ENCODE peak calls at places on chromosomes 5 and 9, in four cellular contexts. V is OCI-LY7, B is upper lobe of right lung, J is psoas muscle. I is an unnamed sample.

GRCh38 chr9:4831119-4831518 is 38.4 kb downstream of the RCL1 start:
- DNase-seq in B (no peak), J (no peak), V (no peak), I (no peak)

GRCh38 chr9:20040991-20041606 is 252.3 kb upstream of the SLC24A2 start:
- DNase-seq in B (no peak), J (no peak), V (no peak), I (no peak)

GRCh38 chr5:77643654-77644404 is 5.3 kb upstream of the OTP start:
- DNase-seq in B (no peak), V (no peak), J (no peak), I (peak; percentile 52)

GRCh38 chr5:177996660-177997318 is 747 bp upstream of the PROP1 start:
- DNase-seq in B (no peak), V (no peak), J (no peak), I (no peak)

GRCh38 chr5:127196042-127196441 is 94.6 kb upstream of the MEGF10 start:
- DNase-seq in V (no peak), B (no peak), J (no peak), I (no peak)

GRCh38 chr5:179126506-179126991 is 66.4 kb downstream of the ZNF354C start:
- DNase-seq in B (peak; percentile 44), V (no peak), J (no peak), I (no peak)

GRCh38 chr9:120567874-120568273 is 12.1 kb downstream of the CDK5RAP2 start:
- DNase-seq in J (no peak), V (no peak), B (no peak), I (no peak)

GRCh38 chr9:93065321-93065720 is 6.8 kb downstream of the SUSD3 start:
- DNase-seq in V (no peak), B (no peak), J (no peak), I (no peak)

GRCh38 chr5:156420665-156421064 is 93.7 kb downstream of the SGCD start:
- DNase-seq in B (no peak), V (no peak), J (no peak), I (no peak)

GRCh38 chr9:137353223-137354152 is 51.4 kb upstream of the NRARP start:
- DNase-seq in J (peak; percentile 50), V (no peak), B (peak; percentile 72), I (no peak)

GRCh38 chr9:78054180-78054579 is 22.6 kb upstream of the GNAQ start:
- DNase-seq in V (no peak), J (no peak), B (no peak), I (no peak)

GRCh38 chr9:100084145-100084478 is 14.7 kb downstream of the ERP44 start:
- DNase-seq in B (no peak), V (peak; percentile 77), J (no peak), I (peak; percentile 11)

GRCh38 chr9:132991351-132992300 is 13.1 kb downstream of the GFI1B start:
- DNase-seq in J (no peak), B (no peak), V (peak; percentile 22), I (no peak)

GRCh38 chr5:136909906-136910305 is 544.6 kb upstream of the TRPC7 start:
- DNase-seq in B (no peak), V (no peak), J (no peak), I (no peak)

GRCh38 chr5:131783874-131784273 is 12.9 kb downstream of the FNIP1 start:
- DNase-seq in J (no peak), B (no peak), V (no peak), I (no peak)

GRCh38 chr5:91367374-91367773 is 15.7 kb downstream of the ARRDC3 start:
- DNase-seq in B (no peak), V (no peak), J (no peak), I (no peak)

GRCh38 chr9:132241840-132242620 is 80.2 kb downstream of the NTNG2 start:
- DNase-seq in J (no peak), B (peak; percentile 68), V (peak; percentile 74), I (peak; percentile 72)

GRCh38 chr5:56947052-56947451 is 4.9 kb downstream of the MIER3 start:
- DNase-seq in B (no peak), V (no peak), J (no peak), I (no peak)

GRCh38 chr5:54309751-54310432 is 481 bp downstream of the ARL15 start:
- DNase-seq in V (peak; percentile 31), J (peak; percentile 33), B (peak; percentile 76), I (peak; percentile 17)

GRCh38 chr5:20367178-20367577 is 379.2 kb upstream of the CDH18 start:
- DNase-seq in J (no peak), V (no peak), B (no peak), I (no peak)

GRCh38 chr9:113293285-113293874 is 9.8 kb downstream of the RNF183 start:
- DNase-seq in V (no peak), B (no peak), J (no peak), I (no peak)

GRCh38 chr9:1267581-1267980 is 217.4 kb downstream of the DMRT2 start:
- DNase-seq in V (no peak), J (no peak), B (no peak), I (no peak)

GRCh38 chr5:1523480-1523792 is 324 bp downstream of the LPCAT1 start:
- DNase-seq in J (no peak), V (peak; percentile 66), B (no peak), I (peak; percentile 62)

GRCh38 chr5:142829821-142830220 is 59.6 kb downstream of the ARHGAP26 start:
- DNase-seq in V (no peak), J (no peak), B (no peak), I (no peak)

DNA sequence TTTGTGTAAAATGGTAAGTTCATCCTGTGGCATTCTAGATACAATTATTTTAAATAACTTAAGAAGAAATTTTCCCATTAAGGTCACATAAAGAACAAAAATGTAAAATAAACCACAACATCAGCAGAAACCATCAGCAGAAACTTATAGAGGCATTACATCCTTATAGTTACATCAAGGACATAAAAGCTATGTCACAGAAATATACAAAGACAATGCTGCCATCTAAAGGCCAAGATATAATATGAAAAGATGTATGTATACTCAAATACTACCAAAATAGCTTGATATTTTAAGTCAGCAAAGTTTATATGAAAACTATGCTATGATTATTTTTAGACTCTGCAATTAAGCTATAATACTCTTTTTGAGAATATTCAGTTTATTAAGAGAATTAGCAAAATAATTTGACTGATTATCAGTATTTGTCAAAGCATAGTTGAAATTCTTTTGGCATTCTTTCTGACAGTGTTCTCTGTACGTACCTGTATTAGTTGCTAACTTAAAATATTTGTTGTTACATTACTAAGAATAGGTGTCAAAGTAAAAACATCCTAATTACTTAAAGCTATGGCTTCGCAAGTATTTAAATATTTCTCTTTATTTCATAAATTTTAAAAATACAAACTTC is 36.2 kb downstream of the FBXL17 start:
- DNase-seq in V (peak; percentile 60), J (no peak), B (no peak), I (peak; percentile 14)
- TF ChIP-seq CTCF in V (peak; percentile 81), J (peak; percentile 49), B (peak; percentile 48), I (peak; percentile 45)

GRCh38 chr5:79924936-79925893 is 65.8 kb downstream of the MTX3 start:
- DNase-seq in B (no peak), V (peak; percentile 54), J (no peak), I (no peak)
- TF ChIP-seq CTCF in B (no peak), V (peak; percentile 74), J (no peak), I (peak; percentile 33)

GRCh38 chr5:106121972-106122605 is 1548.6 kb downstream of the EFNA5 start:
- DNase-seq in B (peak; percentile 66), V (peak; percentile 20), J (no peak), I (peak; percentile 30)
- TF ChIP-seq CTCF in B (peak; percentile 66), V (peak; percentile 94), J (peak; percentile 18), I (peak; percentile 97)

DNA sequence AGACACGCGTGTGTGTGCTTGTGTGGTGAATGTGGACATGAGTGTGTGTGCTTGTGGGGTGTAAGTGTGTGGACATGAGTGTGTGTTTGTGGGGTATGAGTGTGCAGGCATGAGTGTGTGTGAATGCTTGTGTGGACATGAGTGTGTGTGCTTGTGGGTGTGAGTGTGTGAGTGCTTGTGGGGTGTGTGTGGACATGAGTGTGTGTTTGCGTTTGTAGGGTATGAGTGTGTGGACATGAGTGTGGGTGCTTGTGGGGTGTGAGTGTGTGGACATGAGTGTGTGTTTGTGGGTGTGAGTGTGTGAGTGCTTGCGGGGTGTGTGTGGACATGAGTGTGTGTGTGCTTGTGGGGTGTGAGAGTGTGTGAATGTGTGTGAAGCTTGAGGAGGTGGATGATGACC is 29.8 kb upstream of the TIFAB start:
- DNase-seq in J (no peak), B (no peak), V (no peak), I (no peak)
- TF ChIP-seq CTCF in J (no peak), B (no peak), V (no peak), I (no peak)

GRCh38 chr5:75414241-75414640 is 77.2 kb downstream of the HMGCR start:
- DNase-seq in V (no peak), J (no peak), B (no peak), I (no peak)

GRCh38 chr5:75412111-75412990 is 75.3 kb downstream of the HMGCR start:
- DNase-seq in B (no peak), J (no peak), V (no peak), I (no peak)
- TF ChIP-seq CTCF in B (peak; percentile 6), J (no peak), V (peak; percentile 24), I (no peak)

DNA sequence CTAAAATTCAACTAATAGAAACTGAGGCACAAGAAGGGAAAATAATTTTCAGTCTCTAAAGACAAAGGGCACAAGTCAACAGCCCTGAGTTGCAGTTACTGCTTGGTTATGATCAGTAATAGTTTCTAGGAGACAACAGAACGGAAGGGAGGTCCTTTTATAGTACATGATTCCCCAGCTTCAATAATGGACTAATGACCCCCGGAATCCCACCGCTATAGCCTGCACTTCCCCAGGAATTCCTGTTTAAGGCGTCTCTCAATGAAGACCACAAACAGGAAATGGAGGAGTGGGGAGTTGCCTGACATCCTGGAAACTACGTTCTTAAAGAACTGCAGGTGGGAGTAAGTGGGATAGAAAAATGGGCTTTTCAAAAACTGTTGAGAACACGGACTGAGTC is 60.6 kb downstream of the DIAPH1 start:
- DNase-seq in V (no peak), J (no peak), B (no peak), I (no peak)
- TF ChIP-seq CTCF in V (peak; percentile 64), J (no peak), B (no peak), I (no peak)

DNA sequence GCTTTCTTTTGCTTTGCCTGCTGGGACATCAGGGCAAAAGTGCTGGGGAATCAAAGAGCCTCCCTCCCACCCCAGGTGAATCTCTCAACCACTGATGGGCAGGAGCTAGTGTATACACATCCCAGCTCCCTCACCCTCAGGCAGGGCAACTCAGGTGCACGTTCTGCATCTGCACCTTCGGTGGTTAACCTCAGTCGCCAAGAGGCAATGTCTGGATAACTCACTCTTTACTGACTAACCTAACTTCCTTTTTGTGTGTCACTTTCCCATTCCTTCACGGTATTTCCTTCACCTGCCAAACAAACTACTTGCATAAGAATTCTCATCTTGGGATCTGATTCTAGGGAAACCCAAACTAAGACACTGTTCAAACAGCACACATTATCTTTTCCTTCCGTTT is 26.3 kb downstream of the CNTFR start:
- DNase-seq in V (no peak), J (no peak), B (no peak), I (no peak)
- TF ChIP-seq CTCF in V (no peak), J (no peak), B (no peak), I (no peak)

GRCh38 chr9:76658510-76659231 is 105.6 kb upstream of the PCA3 start:
- DNase-seq in B (no peak), V (peak; percentile 78), J (no peak), I (peak; percentile 66)
- TF ChIP-seq CTCF in B (peak; percentile 59), V (peak; percentile 95), J (peak; percentile 35), I (peak; percentile 63)

I was measured in GM13977.